ENCODE peak calls at places on chromosome 16, in seven cellular contexts. E, S, O, V, A, Z and C are unnamed samples.

GRCh38 chr16:23611936-23612335 is 15.8 kb upstream of the NDUFAB1 start:
- DNase-seq in Z (no peak), S (no peak), O (no peak), A (no peak), E (no peak), V (no peak), C (no peak)

GRCh38 chr16:50519602-50520001 is 28.6 kb upstream of the NKD1 start:
- DNase-seq in E (no peak), O (no peak), V (no peak), Z (no peak), S (peak), A (no peak), C (no peak)

GRCh38 chr16:82033006-82033405 is 2.0 kb upstream of the HSD17B2 start:
- DNase-seq in O (no peak), E (no peak), Z (no peak), V (no peak), S (no peak), A (no peak), C (no peak)

GRCh38 chr16:14289692-14290340 is 218.7 kb downstream of the MRTFB start:
- DNase-seq in A (no peak), E (no peak), V (no peak), Z (no peak), O (no peak), S (no peak), C (no peak)

GRCh38 chr16:84543931-84544776 is 39.7 kb upstream of the MEAK7 start:
- DNase-seq in Z (no peak), E (no peak), S (no peak), A (no peak), O (no peak), V (no peak), C (no peak)

GRCh38 chr16:79882292-79882995 is 281.9 kb upstream of the MAF start:
- DNase-seq in O (no peak), A (no peak), S (no peak), E (no peak), Z (no peak), V (no peak), C (no peak)

GRCh38 chr16:35149550-35149949 is 1690.1 kb downstream of the TP53TG3F start:
- DNase-seq in V (no peak), O (no peak), Z (no peak), E (no peak), A (no peak), S (no peak), C (no peak)

GRCh38 chr16:4750896-4751295 is 16.1 kb downstream of the ZNF500 start:
- DNase-seq in E (no peak), S (no peak), Z (no peak), O (no peak), V (no peak), A (no peak), C (no peak)

GRCh38 chr16:71927383-71927782 is 32.1 kb downstream of the IST1 start:
- DNase-seq in O (no peak), A (no peak), S (peak), V (no peak), Z (peak), E (no peak), C (no peak)

GRCh38 chr16:85420501-85421337 is 192.4 kb upstream of the GSE1 start:
- DNase-seq in V (peak), A (peak), Z (no peak), S (peak), O (peak), E (no peak), C (peak)

GRCh38 chr16:68658258-68658973 is 13.3 kb downstream of the CDH3 start:
- DNase-seq in O (no peak), S (no peak), V (no peak), Z (peak), E (no peak), A (no peak), C (no peak)

GRCh38 chr16:82639263-82639662 is 12.5 kb downstream of the CDH13 start:
- DNase-seq in A (no peak), V (no peak), E (no peak), O (no peak), Z (no peak), S (no peak), C (no peak)

GRCh38 chr16:88585269-88585668 is 15.1 kb downstream of the ZC3H18 start:
- DNase-seq in E (no peak), O (peak), A (no peak), V (no peak), S (no peak), Z (no peak), C (no peak)

GRCh38 chr16:47578573-47578972 is 117.4 kb downstream of the PHKB start:
- DNase-seq in E (no peak), A (no peak), O (no peak), V (no peak), Z (no peak), S (no peak), C (no peak)